ENCODE peak calls at places on chromosome 15, in six cellular contexts. S is GM12891, R is H1, H is GM12878, J is HepG2, B is K562. T is an unnamed sample.

GRCh38 chr15:92492556-92492955 is 98.9 kb downstream of the ST8SIA2 start:
- DNase-seq in B (no peak), J (no peak), S (no peak), H (no peak), R (no peak), T (no peak)

GRCh38 chr15:48425051-48425450 is 93.8 kb downstream of the DUT start:
- DNase-seq in H (no peak), R (no peak), S (no peak), J (no peak), B (no peak), T (no peak)

GRCh38 chr15:61169904-61170695 is 59.0 kb downstream of the RORA start:
- DNase-seq in S (no peak), H (peak), R (no peak), J (no peak), B (no peak), T (no peak)

GRCh38 chr15:75666823-75667501 is 19.2 kb downstream of the SNX33 start:
- DNase-seq in H (no peak), R (no peak), J (peak), S (no peak), B (no peak), T (no peak)

GRCh38 chr15:60379466-60380274 is 18.1 kb downstream of the ANXA2 start:
- DNase-seq in R (no peak), S (no peak), B (no peak), J (peak), H (no peak), T (no peak)

GRCh38 chr15:38706956-38707355 is 142.3 kb upstream of the RASGRP1 start:
- DNase-seq in J (no peak), S (no peak), H (no peak), B (no peak), R (no peak), T (no peak)

GRCh38 chr15:97114900-97115763 is 784.6 kb downstream of the NR2F2 start:
- DNase-seq in R (no peak), H (no peak), J (no peak), B (no peak), S (no peak), T (no peak)

GRCh38 chr15:56440226-56440770 is 24.6 kb downstream of the MNS1 start:
- DNase-seq in R (no peak), H (no peak), J (no peak), B (no peak), S (no peak), T (no peak)

GRCh38 chr15:56040081-56041035 is 46.9 kb upstream of the NEDD4 start:
- DNase-seq in H (no peak), J (peak), S (no peak), B (no peak), R (no peak), T (no peak)

GRCh38 chr15:72342385-72342784 is 22.4 kb upstream of the CELF6 start:
- DNase-seq in J (peak), S (no peak), B (no peak), R (peak), H (no peak), T (no peak)

GRCh38 chr15:78044407-78045155 is 32.9 kb downstream of the TBC1D2B start:
- DNase-seq in J (no peak), S (no peak), R (no peak), H (no peak), B (no peak), T (no peak)

GRCh38 chr15:89446260-89446891 is 50.0 kb downstream of the RHCG start:
- DNase-seq in J (no peak), S (no peak), H (no peak), R (no peak), B (no peak), T (no peak)

GRCh38 chr15:51368307-51368706 is 26.9 kb downstream of the GLDN start:
- DNase-seq in H (no peak), R (no peak), B (no peak), J (no peak), S (no peak), T (no peak)

GRCh38 chr15:85727068-85727467 is 67.7 kb downstream of the KLHL25 start:
- DNase-seq in H (no peak), B (no peak), J (no peak), R (no peak), S (no peak), T (no peak)

GRCh38 chr15:73994419-73994883 is at the start of gene PML:
- DNase-seq in J (peak), B (peak), S (peak), R (peak), H (peak), T (peak)

GRCh38 chr15:90911906-90912769 is 9.0 kb downstream of the MAN2A2 start:
- DNase-seq in J (no peak), B (no peak), R (no peak), H (no peak), S (no peak), T (no peak)

GRCh38 chr15:78637776-78638435 is 3.1 kb downstream of the CHRNB4 start:
- DNase-seq in H (no peak), J (no peak), S (no peak), R (no peak), B (no peak), T (no peak)

GRCh38 chr15:93081399-93081798 is 7.6 kb downstream of the RGMA start:
- DNase-seq in J (no peak), S (no peak), H (no peak), B (no peak), R (no peak), T (no peak)

GRCh38 chr15:71189723-71190122 is 74.5 kb downstream of the THSD4 start:
- DNase-seq in B (no peak), R (peak), J (no peak), H (no peak), S (no peak), T (no peak)
- TF ChIP-seq POLR2AphosphoS5 in B (no peak), R (no peak), J (no peak), H (no peak), S (no peak), T (no peak)

GRCh38 chr15:63402498-63403253 is 21.0 kb upstream of the CA12 start:
- DNase-seq in R (peak), J (peak), H (no peak), S (no peak), B (peak), T (no peak)

GRCh38 chr15:63401078-63401477 is 19.4 kb upstream of the CA12 start:
- DNase-seq in R (no peak), S (no peak), H (no peak), J (no peak), B (no peak), T (no peak)

GRCh38 chr15:63401714-63402497 is 20.3 kb upstream of the CA12 start:
- DNase-seq in J (peak), B (no peak), R (no peak), H (no peak), S (no peak), T (no peak)

GRCh38 chr15:63405159-63405558 is 23.5 kb upstream of the CA12 start:
- DNase-seq in S (no peak), B (no peak), H (no peak), R (no peak), J (no peak), T (no peak)

GRCh38 chr15:63403254-63403945 is 21.8 kb upstream of the CA12 start:
- DNase-seq in R (no peak), J (no peak), S (no peak), B (no peak), H (no peak), T (no peak)
- TF ChIP-seq TAF1 in R (no peak), J (no peak), S (no peak), B (no peak), H (no peak), T (no peak)

DNA sequence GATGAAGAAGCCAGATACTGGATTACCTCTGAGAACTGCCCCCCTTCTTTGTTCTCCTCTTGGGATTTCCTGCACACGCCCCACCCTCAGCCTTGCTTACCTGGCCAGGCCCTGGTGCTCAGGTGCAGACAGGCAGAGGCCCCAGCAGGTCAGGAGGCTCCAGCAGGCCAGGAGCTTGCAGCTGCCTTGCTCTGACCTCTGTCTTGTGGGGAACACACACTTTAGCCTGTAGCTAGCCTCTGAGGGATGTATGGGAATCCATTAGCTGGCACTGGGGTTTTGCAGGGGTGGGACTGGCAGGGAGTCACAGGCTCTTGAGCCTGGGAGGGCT is 2.7 kb downstream of the SMAD6 start:
- DNase-seq in B (no peak), J (no peak), H (no peak), S (no peak), R (no peak), T (no peak)
- TF ChIP-seq POLR2A in B (no peak), J (no peak), H (no peak), S (no peak), R (no peak), T (no peak)

GRCh38 chr15:49875392-49875791 is 243.6 kb downstream of the ATP8B4 start:
- DNase-seq in J (no peak), H (no peak), R (no peak), B (no peak), S (no peak), T (no peak)
- TF ChIP-seq POLR2AphosphoS5 in J (no peak), H (no peak), R (no peak), B (no peak), S (no peak), T (no peak)

DNA sequence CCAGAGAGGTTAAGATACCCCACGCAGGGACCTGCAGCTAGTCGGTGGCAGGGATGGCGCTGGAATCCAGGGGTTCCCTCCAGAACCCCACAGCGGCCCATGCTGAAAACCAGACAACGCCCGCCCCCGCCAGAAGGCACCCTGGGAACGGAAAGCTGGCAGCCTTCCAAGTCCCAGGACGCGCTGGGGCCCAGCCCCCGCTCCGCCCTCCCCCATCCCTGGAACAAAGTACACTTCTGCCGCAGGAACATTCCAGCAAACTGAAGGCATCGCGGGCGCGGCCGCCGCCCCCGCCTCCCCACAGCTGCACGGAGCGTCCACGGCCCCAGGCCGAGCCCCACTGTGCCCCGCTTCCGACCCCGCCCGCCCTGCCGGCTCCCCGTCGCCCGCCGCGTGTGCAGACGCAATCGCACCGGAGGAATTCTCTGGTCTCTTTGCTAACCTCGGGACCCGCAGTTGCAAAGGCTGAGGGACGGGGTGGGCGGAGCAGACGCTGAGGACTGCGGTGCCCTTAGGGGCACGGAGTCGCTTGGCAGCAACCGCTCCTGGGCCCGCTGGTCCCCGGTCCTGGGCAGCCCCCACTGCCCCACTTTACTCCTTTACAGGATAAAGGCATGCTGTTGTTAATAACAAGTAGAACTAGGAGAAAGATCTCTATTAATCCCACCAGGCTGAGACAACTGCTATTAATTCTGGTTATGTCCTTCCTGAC is 44.8 kb upstream of the RNU6-1 start:
- DNase-seq in B (peak), J (peak), H (no peak), R (peak), S (no peak), T (peak)
- TF ChIP-seq TAF1 in B (peak), J (peak), H (no peak), R (peak), S (no peak), T (no peak)

GRCh38 chr15:86919581-86919980 is 839.9 kb downstream of the AGBL1 start:
- DNase-seq in R (no peak), S (no peak), J (no peak), H (no peak), B (no peak), T (no peak)

GRCh38 chr15:86911022-86911421 is 831.4 kb downstream of the AGBL1 start:
- DNase-seq in R (no peak), J (no peak), H (no peak), B (no peak), S (no peak), T (no peak)

GRCh38 chr15:86915811-86916331 is 836.2 kb downstream of the AGBL1 start:
- DNase-seq in J (peak), H (no peak), B (peak), S (no peak), R (no peak), T (no peak)

GRCh38 chr15:86916671-86917450 is 837.2 kb downstream of the AGBL1 start:
- DNase-seq in S (no peak), H (no peak), J (no peak), B (no peak), R (no peak), T (no peak)
- TF ChIP-seq POLR2A in S (no peak), H (no peak), J (no peak), B (no peak), R (no peak), T (no peak)

GRCh38 chr15:36469567-36469966 is 109.9 kb upstream of the CDIN1 start:
- DNase-seq in J (no peak), H (no peak), B (no peak), R (no peak), S (no peak), T (no peak)

GRCh38 chr15:36465304-36465703 is 114.1 kb upstream of the CDIN1 start:
- DNase-seq in H (no peak), R (no peak), S (no peak), B (no peak), J (no peak), T (no peak)

GRCh38 chr15:36472672-36473071 is 106.8 kb upstream of the CDIN1 start:
- DNase-seq in R (no peak), B (no peak), H (no peak), S (no peak), J (no peak), T (no peak)

GRCh38 chr15:36468746-36469145 is 110.7 kb upstream of the CDIN1 start:
- DNase-seq in H (no peak), R (no peak), S (no peak), J (no peak), B (no peak), T (no peak)
- TF ChIP-seq POLR2AphosphoS5 in H (no peak), R (no peak), S (no peak), J (no peak), B (no peak), T (no peak)

GRCh38 chr15:70636540-70637165 is 126.7 kb downstream of the UACA start:
- DNase-seq in B (no peak), H (no peak), J (peak), S (no peak), R (no peak), T (no peak)
- TF ChIP-seq TAF1 in B (no peak), H (no peak), J (no peak), S (no peak), R (no peak), T (no peak)

GRCh38 chr15:42939841-42940240 is 19.3 kb upstream of the TTBK2 start:
- DNase-seq in J (no peak), R (peak), S (no peak), H (no peak), B (no peak), T (no peak)
- TF ChIP-seq POLR2A in J (no peak), R (no peak), S (no peak), H (no peak), B (no peak), T (no peak)

GRCh38 chr15:101046826-101047225 is 127.7 kb downstream of the LRRK1 start:
- DNase-seq in B (no peak), H (no peak), R (peak), J (no peak), S (no peak), T (no peak)

GRCh38 chr15:101044625-101045235 is 125.6 kb downstream of the LRRK1 start:
- DNase-seq in R (peak), S (no peak), B (no peak), J (no peak), H (no peak), T (no peak)

GRCh38 chr15:101045835-101046691 is 126.9 kb downstream of the LRRK1 start:
- DNase-seq in J (no peak), R (peak), B (no peak), S (no peak), H (no peak), T (no peak)

GRCh38 chr15:101043911-101044624 is 124.9 kb downstream of the LRRK1 start:
- DNase-seq in B (no peak), H (no peak), R (peak), S (no peak), J (no peak), T (no peak)

DNA sequence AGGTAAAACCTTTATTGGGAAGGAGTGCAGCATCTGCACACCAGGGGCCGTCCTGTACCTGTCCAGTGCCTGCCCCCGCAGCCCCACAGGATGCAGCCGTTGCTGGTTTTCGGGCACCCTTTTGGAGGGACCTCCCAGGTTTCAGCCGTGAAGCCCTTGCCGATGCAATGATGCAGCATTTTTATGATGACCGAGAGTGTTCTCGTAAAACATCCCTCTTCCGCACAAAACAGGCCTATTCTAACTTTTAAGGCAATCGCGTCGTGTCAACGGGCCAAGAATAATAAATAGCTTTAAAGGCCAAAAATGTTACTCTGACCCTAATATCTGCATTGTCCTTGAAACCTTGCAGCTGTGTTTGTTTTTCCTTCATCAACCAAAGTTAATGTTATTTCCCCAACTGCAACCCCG is 126.1 kb downstream of the LRRK1 start:
- DNase-seq in B (no peak), S (no peak), R (no peak), J (no peak), H (no peak), T (no peak)
- TF ChIP-seq POLR2AphosphoS5 in B (no peak), S (no peak), R (no peak), J (no peak), H (no peak), T (no peak)

T was measured in GM12892.